ENCODE peak calls at places on chromosomes 4 and X, in seven cellular contexts. I is OCI-LY7, A is GM06990, B is AG09319, F is pancreas, R is A549, O is Panc1. C is an unnamed sample.

GRCh38 chrX:22424141-22424915 is 151.6 kb downstream of the CBLL2 start:
- DNase-seq in I (no peak), A (no peak), B (no peak), F (no peak), R (no peak), O (no peak), C (no peak)

GRCh38 chr4:6755088-6755753 is 27.3 kb upstream of the KIAA0232 start:
- DNase-seq in I (no peak), A (no peak), B (no peak), F (no peak), R (no peak), O (no peak), C (no peak)

GRCh38 chr4:53019485-53020382 is 157.6 kb downstream of the RASL11B start:
- DNase-seq in I (no peak), A (no peak), B (no peak), F (no peak), R (peak), O (no peak), C (no peak)

GRCh38 chr4:3070709-3071500 is 3.4 kb downstream of the HTT-AS start:
- DNase-seq in I (no peak), A (no peak), B (no peak), F (no peak), R (no peak), O (no peak), C (no peak)

GRCh38 chrX:133670394-133670793 is 255.1 kb upstream of the GPC4 start:
- DNase-seq in I (peak), A (no peak), B (no peak), F (no peak), R (peak), O (peak), C (no peak)

GRCh38 chrX:123665197-123665596 is 67.7 kb downstream of the THOC2 start:
- DNase-seq in I (no peak), A (no peak), B (no peak), F (no peak), R (peak), O (peak), C (no peak)

GRCh38 chrX:86910602-86911311 is 606.8 kb upstream of the KLHL4 start:
- DNase-seq in I (no peak), A (no peak), B (no peak), F (no peak), R (no peak), O (no peak), C (no peak)

GRCh38 chr4:80999943-81000342 is 30.6 kb upstream of the BMP3 start:
- DNase-seq in I (no peak), A (no peak), B (no peak), F (no peak), R (no peak), O (no peak), C (no peak)

GRCh38 chrX:68936186-68936585 is 107.4 kb downstream of the EFNB1 start:
- DNase-seq in I (no peak), A (no peak), B (no peak), F (no peak), R (no peak), O (no peak), C (no peak)

GRCh38 chrX:15883540-15883863 is 28.9 kb upstream of the AP1S2 start:
- DNase-seq in I (no peak), A (no peak), B (no peak), F (no peak), R (no peak), O (no peak), C (no peak)

GRCh38 chr4:87839309-87839946 is 6.7 kb downstream of the MEPE start:
- DNase-seq in I (peak), A (no peak), B (no peak), F (no peak), R (peak), O (no peak), C (no peak)

GRCh38 chr4:140426610-140427103 is 791 bp downstream of the CLGN start:
- DNase-seq in I (peak), A (peak), B (no peak), F (no peak), R (no peak), O (no peak), C (no peak)

GRCh38 chrX:125132274-125132673 is 187.4 kb upstream of the TEX13C start:
- DNase-seq in I (peak), A (no peak), B (no peak), F (no peak), R (peak), O (no peak), C (no peak)

GRCh38 chr4:108834167-108834566 is 71.3 kb upstream of the ETNPPL start:
- DNase-seq in I (no peak), A (no peak), B (no peak), F (no peak), R (no peak), O (no peak), C (no peak)

GRCh38 chr4:85740431-85740861 is 265.5 kb downstream of the ARHGAP24 start:
- DNase-seq in I (no peak), A (no peak), B (no peak), F (no peak), R (no peak), O (no peak), C (no peak)

GRCh38 chr4:184388106-184388505 is 86.2 kb downstream of the IRF2 start:
- DNase-seq in I (no peak), A (no peak), B (no peak), F (no peak), R (no peak), O (no peak), C (no peak)
- TF ChIP-seq CTCF in I (no peak), A (no peak), B (no peak), F (no peak), R (no peak), O (no peak), C (no peak)

DNA sequence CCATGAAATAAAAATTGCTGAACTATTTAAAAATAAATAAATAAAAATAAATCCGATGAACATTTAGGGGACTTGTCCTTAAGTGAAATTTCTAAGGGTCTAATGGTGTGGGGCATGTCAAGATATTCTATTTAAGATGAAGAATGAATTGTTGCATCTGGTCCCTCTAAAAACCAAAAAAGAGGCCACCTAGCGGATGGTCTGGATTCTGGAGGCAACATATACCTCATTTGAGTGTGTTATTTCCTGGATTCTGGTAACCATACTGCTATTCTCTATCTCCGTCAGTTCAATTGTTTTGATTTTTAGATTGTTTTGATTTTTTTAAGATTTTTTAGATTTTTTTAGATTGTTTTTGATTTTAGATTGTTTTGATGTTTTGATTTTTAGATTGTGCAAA is 28.3 kb downstream of the AGTR2 start:
- DNase-seq in I (peak), A (no peak), B (no peak), F (no peak), R (peak), O (no peak), C (no peak)
- TF ChIP-seq CTCF in I (peak), A (peak), B (peak), F (no peak), R (no peak), O (peak), C (no peak)

DNA sequence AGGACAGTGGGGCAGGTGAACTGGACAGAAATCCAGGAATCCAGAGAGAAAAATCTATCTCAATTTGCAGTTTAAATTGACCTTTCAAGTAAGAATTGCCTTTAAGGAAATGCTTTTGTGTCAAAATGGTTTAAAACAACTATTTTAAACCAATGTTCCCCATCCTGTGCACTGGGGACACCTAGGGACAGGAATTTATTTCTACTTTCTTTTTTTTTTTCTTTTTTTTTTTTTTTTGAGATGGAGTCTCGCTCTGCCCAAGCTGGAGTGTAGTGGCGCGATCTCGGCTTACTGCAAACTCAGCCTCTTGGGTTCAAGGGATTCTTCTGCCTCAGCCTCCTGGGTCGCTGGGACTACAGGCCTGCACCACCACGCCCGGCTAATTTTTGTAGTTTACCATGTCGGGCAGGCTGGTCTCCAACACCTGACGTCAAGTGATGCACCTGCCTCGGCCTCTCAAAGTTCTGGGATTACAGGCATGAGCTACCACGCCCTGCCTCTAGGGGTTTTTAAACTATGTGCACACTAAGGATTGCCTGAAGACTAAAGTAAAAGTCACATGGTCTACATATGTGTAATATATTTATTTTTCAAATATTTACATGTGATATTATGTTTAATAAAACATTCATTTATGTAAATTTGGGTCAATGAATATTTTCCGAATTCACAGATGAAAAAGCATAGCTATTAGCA is 1213.4 kb downstream of the STIM2 start:
- DNase-seq in I (no peak), A (no peak), B (no peak), F (no peak), R (no peak), O (no peak), C (no peak)
- TF ChIP-seq CTCF in I (no peak), A (no peak), B (no peak), F (no peak), R (no peak), O (peak), C (no peak)

GRCh38 chr4:120694973-120695372 is 227.6 kb downstream of the PRDM5 start:
- DNase-seq in I (no peak), A (no peak), B (no peak), F (no peak), R (peak), O (no peak), C (peak)

GRCh38 chr4:120693817-120694216 is 228.7 kb downstream of the PRDM5 start:
- DNase-seq in I (no peak), A (no peak), B (no peak), F (no peak), R (no peak), O (no peak), C (no peak)

GRCh38 chr4:120691536-120691935 is 231.0 kb downstream of the PRDM5 start:
- DNase-seq in I (no peak), A (no peak), B (no peak), F (no peak), R (no peak), O (no peak), C (no peak)

GRCh38 chr4:120691106-120691505 is 231.4 kb downstream of the PRDM5 start:
- DNase-seq in I (no peak), A (no peak), B (no peak), F (no peak), R (no peak), O (no peak), C (no peak)

DNA sequence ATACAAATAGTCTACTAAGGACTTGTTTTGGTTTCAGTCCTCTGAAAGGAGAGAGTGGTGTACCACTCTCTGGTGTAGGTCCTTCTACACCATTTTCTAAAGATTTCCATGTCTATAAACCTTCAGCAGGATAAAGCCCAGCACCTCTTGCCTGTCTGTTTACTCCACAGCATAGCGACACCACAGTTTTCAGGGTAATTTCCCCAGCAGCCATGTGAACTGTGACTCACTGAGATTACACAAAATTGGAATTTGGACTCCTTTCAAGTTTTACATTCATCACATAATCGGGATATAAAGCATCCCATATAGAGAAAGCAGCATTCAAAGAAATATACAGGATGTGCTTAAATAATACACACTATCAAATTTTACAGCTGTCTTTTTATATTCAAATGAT is 229.6 kb downstream of the PRDM5 start:
- DNase-seq in I (no peak), A (no peak), B (peak), F (peak), R (peak), O (peak), C (no peak)
- TF ChIP-seq CTCF in I (no peak), A (no peak), B (no peak), F (no peak), R (no peak), O (no peak), C (no peak)

DNA sequence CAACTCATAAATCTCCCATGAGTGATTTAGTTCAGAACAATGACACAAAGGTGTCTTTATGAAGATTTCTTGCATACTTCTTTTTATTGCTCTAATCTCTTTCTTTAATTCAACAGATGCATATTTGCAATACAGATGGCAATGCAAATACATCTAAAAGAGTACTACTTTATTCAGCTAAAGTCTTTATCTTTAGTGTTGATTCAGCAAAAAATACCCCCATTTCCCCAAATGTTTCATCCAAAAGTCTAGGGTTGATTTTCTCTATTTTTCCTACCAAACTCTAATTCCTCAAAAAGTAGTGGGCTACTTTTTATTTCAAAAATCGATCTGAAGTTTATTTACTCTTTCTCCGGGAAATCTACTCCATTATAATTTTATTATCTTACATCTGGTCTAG is 1055.2 kb downstream of the STIM2 start:
- DNase-seq in I (no peak), A (no peak), B (no peak), F (no peak), R (no peak), O (no peak), C (no peak)
- TF ChIP-seq CTCF in I (no peak), A (no peak), B (no peak), F (no peak), R (no peak), O (no peak), C (no peak)

GRCh38 chrX:88612870-88613329 is 134.1 kb upstream of the CPXCR1 start:
- DNase-seq in I (no peak), A (no peak), B (no peak), F (no peak), R (no peak), O (peak), C (no peak)

GRCh38 chrX:88613338-88613737 is 133.7 kb upstream of the CPXCR1 start:
- DNase-seq in I (no peak), A (no peak), B (no peak), F (no peak), R (peak), O (no peak), C (no peak)
- TF ChIP-seq CTCF in I (peak), A (peak), B (peak), F (no peak), R (no peak), O (peak), C (no peak)

GRCh38 chrX:10602646-10603045 is 17.7 kb downstream of the MID1 start:
- DNase-seq in I (no peak), A (no peak), B (no peak), F (no peak), R (peak), O (no peak), C (no peak)

GRCh38 chrX:10598540-10598939 is 21.8 kb downstream of the MID1 start:
- DNase-seq in I (no peak), A (no peak), B (no peak), F (peak), R (no peak), O (no peak), C (no peak)

GRCh38 chrX:10600479-10600878 is 19.9 kb downstream of the MID1 start:
- DNase-seq in I (no peak), A (no peak), B (no peak), F (no peak), R (no peak), O (no peak), C (no peak)

GRCh38 chrX:10603612-10604011 is 16.8 kb downstream of the MID1 start:
- DNase-seq in I (no peak), A (no peak), B (no peak), F (no peak), R (no peak), O (no peak), C (no peak)

DNA sequence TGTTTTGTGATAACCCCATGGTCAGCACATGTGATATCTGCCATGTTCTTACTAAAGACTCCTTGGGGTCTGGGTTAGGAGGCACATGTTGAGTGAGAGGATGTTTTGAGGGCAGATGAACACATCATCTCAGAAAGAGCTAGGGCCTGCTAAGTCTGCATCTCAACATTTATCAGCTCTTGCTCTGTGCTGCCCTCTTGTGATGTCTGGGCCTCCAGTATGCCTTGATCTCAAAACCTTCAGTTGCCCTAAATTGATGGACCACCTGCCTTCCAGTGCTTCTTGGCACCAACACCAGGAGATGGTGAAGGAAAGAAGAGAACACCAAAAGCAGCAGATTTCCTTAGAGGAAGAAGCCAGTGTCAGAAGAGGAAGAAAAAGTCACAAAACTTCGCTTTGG is 22.5 kb downstream of the MID1 start:
- DNase-seq in I (peak), A (no peak), B (no peak), F (no peak), R (peak), O (no peak), C (no peak)
- TF ChIP-seq CTCF in I (peak), A (peak), B (peak), F (no peak), R (peak), O (peak), C (no peak)

C was measured in omental fat pad.